ENCODE peak calls at places on chromosomes 11 and 22, in four cellular contexts. J, V, D and Y are unnamed samples.

GRCh38 chr11:57244911-57245310 is 7.9 kb upstream of the APLNR start:
- DNase-seq in V (no peak), J (no peak), D (no peak), Y (no peak)

GRCh38 chr11:110156503-110156902 is 63.3 kb downstream of the ZC3H12C start:
- DNase-seq in D (no peak), V (no peak), J (no peak), Y (no peak)

GRCh38 chr11:94201004-94201465 is 72.4 kb downstream of the PANX1 start:
- DNase-seq in D (peak), V (no peak), J (no peak), Y (no peak)

GRCh38 chr22:24146190-24146616 is 35.1 kb upstream of the SUSD2 start:
- DNase-seq in D (peak), J (no peak), V (no peak), Y (no peak)

GRCh38 chr22:48559647-48560388 is 1267.9 kb downstream of the BRD1 start:
- DNase-seq in J (no peak), D (no peak), V (no peak), Y (no peak)

GRCh38 chr11:59197990-59198389 is 14.7 kb downstream of the MPEG1 start:
- DNase-seq in V (no peak), J (no peak), D (no peak), Y (no peak)

GRCh38 chr11:122727101-122727929 is 71.8 kb downstream of the UBASH3B start:
- DNase-seq in V (no peak), D (no peak), J (no peak), Y (no peak)

GRCh38 chr11:125874556-125875124 is 12.8 kb upstream of the HYLS1 start:
- DNase-seq in V (no peak), D (peak), J (no peak), Y (peak)

DNA sequence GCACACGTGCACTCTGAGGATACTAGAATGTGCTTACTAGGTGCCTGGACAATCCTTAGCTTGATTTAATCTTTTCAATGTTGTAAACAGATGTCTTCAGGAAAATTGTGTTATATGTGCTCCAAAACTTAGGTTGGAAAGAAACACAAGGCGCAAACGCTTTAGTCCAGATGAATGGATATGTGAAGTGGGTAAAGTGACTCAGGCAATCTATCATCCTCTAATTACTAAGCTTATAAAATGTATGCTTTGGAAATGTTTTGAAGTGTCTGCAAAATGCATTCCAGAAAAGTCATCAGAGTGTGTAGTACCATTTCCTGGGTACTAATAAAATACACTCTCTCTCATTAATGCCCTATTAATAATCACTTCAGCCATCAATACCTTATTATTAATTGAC is 92.1 kb downstream of the SLC17A6 start:
- DNase-seq in J (no peak), V (no peak), D (no peak), Y (no peak)
- TF ChIP-seq SUZ12 in J (no peak), V (no peak), D (no peak), Y (no peak)

DNA sequence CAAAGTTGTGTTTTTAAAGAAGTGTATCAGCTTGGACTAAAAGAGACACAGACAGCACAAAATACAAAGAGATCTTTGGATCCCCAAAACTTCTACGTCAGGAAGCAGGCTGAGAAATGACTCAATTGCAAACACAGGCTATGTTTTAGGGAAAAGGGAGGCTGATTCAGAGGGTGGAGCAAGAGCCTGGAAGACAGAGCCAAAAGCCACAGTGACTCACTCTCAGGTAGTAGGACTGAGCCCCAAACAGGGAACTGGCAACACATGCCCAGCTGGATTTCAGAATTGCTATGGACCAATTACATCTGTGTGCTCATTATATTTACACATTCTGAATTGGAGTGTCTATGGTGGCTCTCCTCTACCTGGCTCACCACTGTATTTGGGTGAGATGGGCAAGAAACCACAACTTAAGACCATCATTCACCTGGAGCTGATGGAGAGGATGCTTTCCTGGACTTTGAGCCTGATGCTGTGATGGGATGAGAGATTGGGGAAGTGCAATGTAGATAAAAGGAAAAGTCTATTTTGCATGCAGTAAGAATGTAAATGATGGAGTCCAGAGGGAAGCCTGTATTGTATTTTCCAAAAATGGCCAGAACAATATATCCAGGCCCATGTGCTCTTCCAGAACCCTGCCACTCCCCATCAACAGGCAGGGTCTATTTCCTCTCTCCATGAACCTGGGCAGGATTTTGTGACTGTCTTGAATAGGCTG is 20.8 kb upstream of the LINC01488 start:
- DNase-seq in J (no peak), V (no peak), D (peak), Y (no peak)
- TF ChIP-seq SP1 in J (no peak), V (no peak), D (no peak), Y (no peak)

DNA sequence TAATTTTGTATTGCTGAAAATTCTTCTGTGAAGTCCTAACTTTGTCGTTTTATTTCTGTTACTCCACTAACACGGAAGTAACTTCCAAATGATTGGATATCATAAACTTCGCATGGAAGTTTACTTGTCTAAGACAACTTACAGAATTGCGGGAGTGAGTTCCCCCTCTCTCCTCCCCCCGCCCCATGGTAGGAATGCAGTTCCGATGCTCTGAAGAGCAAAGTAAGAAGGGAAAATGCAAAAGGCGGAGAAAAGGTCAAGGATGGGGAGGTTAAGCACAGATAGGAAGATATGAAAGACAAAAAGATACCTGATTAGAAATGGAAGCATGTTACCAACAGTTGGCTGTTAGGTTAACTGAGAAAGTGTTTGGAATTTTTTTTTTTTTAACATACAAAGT is 1.3 kb downstream of the EIF3M start:
- DNase-seq in D (no peak), J (no peak), V (no peak), Y (no peak)
- TF ChIP-seq SUZ12 in D (no peak), J (no peak), V (no peak), Y (no peak)

GRCh38 chr22:21937821-21938070 is 14.9 kb downstream of the PPM1F start:
- DNase-seq in J (no peak), V (no peak), D (no peak), Y (no peak)
- TF ChIP-seq SP1 in J (no peak), V (no peak), D (no peak), Y (no peak)

DNA sequence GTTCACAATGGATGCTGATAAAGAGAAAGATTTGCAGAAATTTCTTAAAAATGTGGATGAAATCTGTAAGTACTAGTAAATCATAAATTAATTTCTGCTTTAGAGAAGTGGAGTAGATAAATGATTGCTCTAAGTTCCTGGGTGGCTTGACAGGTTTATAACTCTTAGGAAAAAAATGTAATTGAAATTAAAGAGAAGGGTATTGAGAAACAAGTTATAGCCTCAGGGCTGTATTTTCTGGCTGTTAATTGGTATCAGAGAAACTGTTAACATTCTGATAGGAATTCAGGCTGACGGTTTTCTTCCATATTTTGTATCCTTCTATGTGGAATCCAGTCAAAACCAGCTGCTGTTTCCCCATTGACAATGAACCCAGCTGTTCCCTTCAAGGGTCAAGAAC is 1.9 kb downstream of the TTC12 start:
- DNase-seq in J (no peak), D (no peak), V (no peak), Y (no peak)
- TF ChIP-seq SUZ12 in J (no peak), D (no peak), V (no peak), Y (no peak)

DNA sequence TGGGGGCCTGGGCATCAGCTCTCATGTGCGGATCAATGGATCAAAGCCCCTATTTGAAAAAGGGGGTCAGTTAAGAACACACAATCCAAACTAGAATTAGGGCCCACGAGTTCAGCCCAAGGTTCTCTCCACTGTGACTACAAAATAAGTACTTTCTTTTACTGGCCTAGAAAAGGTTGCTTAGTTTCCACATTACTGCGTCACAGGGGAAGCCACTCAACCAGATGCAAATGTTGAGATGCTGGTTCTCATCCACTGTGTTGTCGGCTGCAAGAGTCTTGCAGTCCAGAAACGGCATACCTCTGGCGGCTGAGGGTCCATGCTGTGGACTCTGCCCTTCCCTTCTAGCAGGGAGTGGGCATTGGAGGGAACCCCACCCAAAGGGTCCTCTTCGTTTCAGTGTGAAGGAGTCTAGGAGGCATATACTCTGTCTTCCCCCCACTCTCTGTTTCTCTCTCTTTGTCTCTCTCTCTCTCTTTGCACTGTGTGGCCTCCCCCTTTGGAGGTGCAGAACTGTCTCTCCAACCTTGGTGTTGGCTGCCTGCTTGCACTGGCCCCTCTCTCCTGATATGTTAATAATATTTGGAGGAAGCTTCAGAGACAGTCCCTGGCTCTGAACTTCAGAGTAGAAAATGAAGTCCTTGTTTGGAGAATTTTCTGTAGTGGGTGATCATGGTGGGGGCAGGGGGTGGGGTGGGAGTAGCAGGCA is 99.1 kb upstream of the NNMT start:
- DNase-seq in J (no peak), V (no peak), D (no peak), Y (no peak)
- TF ChIP-seq SP1 in J (no peak), V (no peak), D (no peak), Y (no peak)

GRCh38 chr11:43936081-43936480 is 6.4 kb upstream of the C11orf96 start:
- DNase-seq in V (no peak), D (no peak), J (no peak), Y (no peak)
- TF ChIP-seq SUZ12 in V (no peak), D (no peak), J (no peak), Y (no peak)

GRCh38 chr11:99814021-99814420 is 793.3 kb downstream of the CNTN5 start:
- DNase-seq in J (no peak), V (no peak), D (no peak), Y (no peak)
- TF ChIP-seq SP1 in J (no peak), V (no peak), D (no peak), Y (no peak)

GRCh38 chr11:6567371-6567745 is 36.1 kb downstream of the RRP8 start:
- DNase-seq in D (no peak), V (no peak), J (no peak), Y (no peak)

GRCh38 chr11:6565988-6566703 is 37.3 kb downstream of the RRP8 start:
- DNase-seq in J (no peak), V (no peak), D (no peak), Y (no peak)

GRCh38 chr11:6568191-6568918 is 35.1 kb downstream of the RRP8 start:
- DNase-seq in D (no peak), J (no peak), V (no peak), Y (no peak)

GRCh38 chr11:6565325-6565724 is 38.1 kb downstream of the RRP8 start:
- DNase-seq in J (no peak), V (no peak), D (no peak), Y (no peak)

GRCh38 chr11:6566704-6567370 is 36.6 kb downstream of the RRP8 start:
- DNase-seq in V (no peak), D (no peak), J (no peak), Y (no peak)
- TF ChIP-seq SUZ12 in V (no peak), D (no peak), J (no peak), Y (no peak)